ENCODE peak calls at places on chromosomes 11 and 22, in nine cellular contexts. R is ovary, N is pancreas, A is kidney, T is IMR-90, E is sigmoid colon, J is cardiac muscle cell, O is brain microvascular endothelial cell, Q is Peyer's patch. C is an unnamed sample.

GRCh38 chr11:70192666-70193410 is 10.3 kb upstream of the FADD start:
- DNase-seq in R (no peak), N (peak; percentile 55), A (peak; percentile 41), T (no peak), E (no peak), J (no peak), O (no peak), Q (no peak), C (no peak)

GRCh38 chr11:58618215-58618614 is 4.2 kb upstream of the CNTF start:
- DNase-seq in R (no peak), N (no peak), A (no peak), T (no peak), E (no peak), J (no peak), O (no peak), Q (no peak), C (no peak)

GRCh38 chr22:45870011-45870410 is 107.0 kb downstream of the WNT7B start:
- DNase-seq in R (no peak), N (no peak), A (no peak), T (no peak), E (no peak), J (no peak), O (no peak), Q (peak; percentile 22), C (no peak)

GRCh38 chr11:64360403-64360980 is 1.5 kb downstream of the RPS6KA4 start:
- DNase-seq in R (no peak), N (no peak), A (no peak), T (no peak), E (no peak), J (no peak), O (no peak), Q (no peak), C (peak; percentile 6)

GRCh38 chr11:93370260-93370659 is 39.7 kb downstream of the DEUP1 start:
- DNase-seq in R (no peak), N (no peak), A (no peak), T (no peak), E (no peak), J (no peak), O (no peak), Q (no peak), C (no peak)

GRCh38 chr11:63747006-63747405 is 21.6 kb downstream of the ZFTA start:
- DNase-seq in R (no peak), N (no peak), A (no peak), T (peak; percentile 69), E (no peak), J (no peak), O (no peak), Q (no peak), C (peak; percentile 37)

GRCh38 chr11:113992459-113993105 is 17.7 kb downstream of the HTR3A start:
- DNase-seq in R (no peak), N (no peak), A (no peak), T (no peak), E (no peak), J (no peak), O (no peak), Q (no peak), C (no peak)

GRCh38 chr11:108873305-108873704 is 208.4 kb downstream of the DDX10 start:
- DNase-seq in R (no peak), N (no peak), A (no peak), T (peak; percentile 17), E (no peak), J (peak; percentile 55), O (no peak), Q (no peak), C (no peak)

GRCh38 chr11:105092255-105093239 is 47.0 kb downstream of the CARD18 start:
- DNase-seq in R (no peak), N (no peak), A (no peak), T (peak; percentile 20), E (no peak), J (peak; percentile 25), O (no peak), Q (no peak), C (no peak)

GRCh38 chr11:34792143-34792542 is 124.0 kb downstream of the APIP start:
- DNase-seq in R (no peak), N (no peak), A (no peak), T (no peak), E (no peak), J (peak; percentile 34), O (no peak), Q (no peak), C (no peak)

GRCh38 chr22:20558534-20558933 is 51.1 kb downstream of the MED15 start:
- DNase-seq in R (no peak), N (no peak), A (no peak), T (no peak), E (peak; percentile 26), J (no peak), O (no peak), Q (no peak), C (no peak)

GRCh38 chr11:76742912-76743311 is 40.2 kb upstream of the TSKU start:
- DNase-seq in R (no peak), N (no peak), A (no peak), T (peak; percentile 68), E (no peak), J (no peak), O (no peak), Q (no peak), C (no peak)

GRCh38 chr11:46277623-46278386 is at the start of gene CREB3L1:
- DNase-seq in R (peak; percentile 72), N (peak; percentile 86), A (peak; percentile 73), T (no peak), E (peak; percentile 71), J (peak; percentile 37), O (no peak), Q (peak; percentile 83), C (peak; percentile 36)

GRCh38 chr22:42500164-42500835 is 19.3 kb downstream of the RRP7A start:
- DNase-seq in R (peak; percentile 95), N (peak; percentile 96), A (peak; percentile 96), T (peak; percentile 35), E (peak; percentile 91), J (peak; percentile 85), O (peak; percentile 54), Q (peak; percentile 92), C (peak; percentile 70)

GRCh38 chr11:113022267-113022666 is 61.0 kb downstream of the NCAM1 start:
- DNase-seq in R (no peak), N (no peak), A (no peak), T (no peak), E (no peak), J (peak; percentile 3), O (no peak), Q (no peak), C (no peak)

GRCh38 chr11:76214968-76215548 is 8.8 kb upstream of the WNT11 start:
- DNase-seq in R (no peak), N (peak; percentile 27), A (peak; percentile 27), T (no peak), E (no peak), J (no peak), O (no peak), Q (no peak), C (no peak)

GRCh38 chr11:16832193-16832539 is 93.7 kb downstream of the C11orf58 start:
- DNase-seq in R (no peak), N (no peak), A (no peak), T (no peak), E (no peak), J (no peak), O (no peak), Q (no peak), C (no peak)
- TF ChIP-seq CTCF in R (no peak), N (no peak), A (no peak), T (no peak), E (no peak), J (no peak), O (no peak), Q (no peak), C (no peak)

DNA sequence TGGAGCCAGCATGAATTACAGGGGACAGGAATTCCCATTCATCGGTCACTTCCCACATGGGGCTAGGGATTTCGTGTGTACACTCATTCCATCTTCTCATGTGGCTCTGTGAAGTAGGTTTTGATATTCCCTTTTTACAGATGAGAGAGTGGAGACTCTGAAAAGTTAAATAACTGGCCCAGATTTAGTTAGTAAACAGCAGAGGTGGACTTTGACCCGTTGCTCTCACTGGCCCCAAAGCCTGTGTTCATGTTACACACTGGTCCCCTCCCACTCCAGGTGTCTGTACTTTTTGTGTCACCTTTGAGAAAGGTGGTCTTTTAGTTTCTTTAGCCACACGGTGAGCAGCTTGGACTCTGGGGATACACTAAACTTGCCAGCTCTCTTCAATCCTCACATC is 108.5 kb downstream of the MICAL2 start:
- DNase-seq in R (no peak), N (no peak), A (no peak), T (no peak), E (no peak), J (no peak), O (no peak), Q (no peak), C (peak; percentile 68)
- H3K4me3 ChIP-seq in R (no peak overlapping the region), N (no peak overlapping the region), A (no peak overlapping the region), T (no peak overlapping the region), E (no peak overlapping the region), J (no peak overlapping the region), O (no peak overlapping the region), Q (no peak overlapping the region), C (no peak overlapping the region)

GRCh38 chr22:33315954-33316353 is 257.8 kb upstream of the SYN3 start:
- DNase-seq in R (no peak), N (no peak), A (no peak), T (no peak), E (no peak), J (no peak), O (no peak), Q (peak; percentile 59), C (no peak)

DNA sequence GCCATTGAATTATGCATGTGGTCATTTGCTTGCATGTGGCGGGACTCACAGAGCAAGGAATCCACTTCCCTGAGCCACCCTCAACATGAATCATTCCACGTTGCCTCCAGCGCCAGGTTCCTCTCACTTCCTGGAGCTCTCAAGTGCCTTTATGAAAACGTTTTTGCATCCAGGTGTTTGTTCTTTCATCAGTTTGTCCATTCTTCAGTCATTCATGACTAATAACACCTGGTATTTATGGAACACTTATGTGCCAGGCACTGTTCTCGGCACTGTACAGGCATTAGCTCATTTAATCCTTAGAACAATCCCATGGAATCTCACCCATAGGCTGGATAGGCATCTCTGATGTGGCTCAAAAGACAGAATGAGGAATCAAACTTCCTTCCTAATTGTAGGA is 256.1 kb upstream of the SYN3 start:
- DNase-seq in R (no peak), N (no peak), A (no peak), T (no peak), E (no peak), J (no peak), O (no peak), Q (no peak), C (no peak)
- TF ChIP-seq CTCF in R (no peak), N (no peak), A (no peak), T (no peak), E (no peak), J (no peak), O (no peak), Q (no peak), C (no peak)

DNA sequence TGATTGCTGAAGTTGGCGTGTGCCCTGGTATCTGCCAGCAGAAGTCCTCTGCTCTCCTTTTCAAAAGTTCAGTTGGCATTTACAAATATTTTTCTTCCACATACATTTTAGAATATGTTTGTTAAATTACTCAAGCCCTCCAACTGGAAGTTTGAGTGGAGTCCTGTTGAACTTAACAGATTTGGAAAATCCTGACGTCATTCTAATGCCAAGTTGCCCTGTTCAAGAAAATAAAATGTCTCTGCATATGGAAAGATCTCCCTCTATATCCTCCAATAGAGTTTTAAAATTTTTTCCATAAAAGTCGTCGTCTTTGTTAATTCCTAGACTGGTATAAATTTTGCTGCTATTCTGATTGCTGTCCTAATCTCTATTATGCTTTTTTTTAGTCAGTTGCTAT is 3.3 kb downstream of the KCNQ1OT1 start:
- DNase-seq in R (peak; percentile 5), N (no peak), A (no peak), T (no peak), E (no peak), J (no peak), O (no peak), Q (no peak), C (no peak)
- H3K4me3 ChIP-seq in R (no peak overlapping the region), N (no peak overlapping the region), A (peak overlapping the region; percentile 11), T (no peak overlapping the region), E (no peak overlapping the region), J (no peak overlapping the region), O (no peak overlapping the region), Q (no peak overlapping the region), C (peak overlapping the region; percentile 5)

GRCh38 chr11:44766112-44766971 is 39.6 kb downstream of the TSPAN18 start:
- DNase-seq in R (peak; percentile 64), N (no peak), A (no peak), T (peak; percentile 93), E (no peak), J (peak; percentile 93), O (peak; percentile 95), Q (no peak), C (peak; percentile 69)
- TF ChIP-seq CTCF in R (no peak), N (no peak), A (no peak), T (peak; percentile 39), E (no peak), J (peak; percentile 25), O (peak; percentile 7), Q (no peak), C (no peak)

C was measured in hepatocyte.